ENCODE peak calls at places on chromosomes 6 and 20, in six cellular contexts. D is T1000; F is C1 segment of cervical spinal cord; M is CD4-positive, CD25-positive, alpha-beta regulatory T cell; E is SK-N-SH; B is glutamatergic neuron. U is an unnamed sample.

GRCh38 chr20:23205656-23206055 is 119.5 kb upstream of the CD93 start:
- DNase-seq in D (no peak), F (no peak), M (no peak), E (no peak), B (peak; percentile 35), U (no peak)

GRCh38 chr6:91288741-91289140 is 701.9 kb upstream of the MAP3K7 start:
- DNase-seq in D (no peak), F (no peak), M (no peak), E (no peak), B (no peak), U (no peak)

GRCh38 chr6:3773696-3774298 is 22.3 kb upstream of the PXDC1 start:
- DNase-seq in D (no peak), F (no peak), M (no peak), E (no peak), B (no peak), U (no peak)

GRCh38 chr6:45728674-45729073 is 287.0 kb downstream of the CLIC5 start:
- DNase-seq in D (no peak), F (no peak), M (no peak), E (no peak), B (no peak), U (no peak)

GRCh38 chr6:156949376-156949775 is 172.2 kb downstream of the ARID1B start:
- DNase-seq in D (peak; percentile 21), F (no peak), M (no peak), E (no peak), B (no peak), U (no peak)

GRCh38 chr6:136761227-136761922 is 30.9 kb downstream of the MAP3K5 start:
- DNase-seq in D (no peak), F (no peak), M (peak; percentile 60), E (peak; percentile 39), B (no peak), U (no peak)

GRCh38 chr6:37284781-37285180 is 26.8 kb upstream of the TMEM217 start:
- DNase-seq in D (no peak), F (no peak), M (no peak), E (no peak), B (no peak), U (no peak)

GRCh38 chr20:7966176-7966575 is 25.9 kb upstream of the HAO1 start:
- DNase-seq in D (no peak), F (no peak), M (no peak), E (peak; percentile 38), B (no peak), U (no peak)

GRCh38 chr6:14472964-14473363 is 355.4 kb downstream of the CD83 start:
- DNase-seq in D (no peak), F (no peak), M (no peak), E (no peak), B (no peak), U (no peak)

GRCh38 chr6:2110504-2110903 is 134.9 kb downstream of the GMDS start:
- DNase-seq in D (no peak), F (no peak), M (peak; percentile 19), E (no peak), B (no peak), U (no peak)

GRCh38 chr20:38728237-38728761 is 4.0 kb downstream of the SLC32A1 start:
- DNase-seq in D (no peak), F (no peak), M (no peak), E (peak; percentile 26), B (no peak), U (no peak)

GRCh38 chr20:58973866-58974265 is 7.2 kb upstream of the NELFCD start:
- DNase-seq in D (no peak), F (no peak), M (no peak), E (no peak), B (no peak), U (no peak)

GRCh38 chr6:169165561-169166300 is 87.9 kb downstream of the THBS2 start:
- DNase-seq in D (no peak), F (no peak), M (no peak), E (peak; percentile 6), B (no peak), U (no peak)